ENCODE peak calls at places on chromosomes 3 and 15, in eight cellular contexts. One of them, this sample, is unnamed.

GRCh38 chr3:132232231-132232792 is 84.9 kb upstream of the ACP3 start:
- DNase-seq in stimulated activated naive B cell treated with anti-CD40 and anti-IgM and Interleukin-4, amounts not matched to agents 10 μg/mL and 1 μg/mL and 100 μg/mL, for 72 hours: no peak
- DNase-seq in RWPE2: no peak
- DNase-seq in NAMALWA: peak; percentile 16
- DNase-seq in CD8-positive, alpha-beta T cell: no peak
- DNase-seq in NCI-H1092: no peak
- DNase-seq in nephron progenitor cell: no peak
- DNase-seq in GM23248: peak; percentile 66
- DNase-seq in this sample: no peak

GRCh38 chr3:83477563-83477962 is 1481.2 kb upstream of the CADM2 start:
- DNase-seq in stimulated activated naive B cell treated with anti-CD40 and anti-IgM and Interleukin-4, amounts not matched to agents 10 μg/mL and 1 μg/mL and 100 μg/mL, for 72 hours: no peak
- DNase-seq in GM23248: no peak
- DNase-seq in CD8-positive, alpha-beta T cell: no peak
- DNase-seq in RWPE2: no peak
- DNase-seq in NAMALWA: no peak
- DNase-seq in nephron progenitor cell: no peak
- DNase-seq in NCI-H1092: no peak
- DNase-seq in this sample: no peak

GRCh38 chr3:33403756-33404155 is 36.4 kb downstream of the UBP1 start:
- DNase-seq in NCI-H1092: no peak
- DNase-seq in CD8-positive, alpha-beta T cell: no peak
- DNase-seq in nephron progenitor cell: no peak
- DNase-seq in NAMALWA: no peak
- DNase-seq in stimulated activated naive B cell treated with anti-CD40 and anti-IgM and Interleukin-4, amounts not matched to agents 10 μg/mL and 1 μg/mL and 100 μg/mL, for 72 hours: no peak
- DNase-seq in RWPE2: no peak
- DNase-seq in GM23248: no peak
- DNase-seq in this sample: no peak

GRCh38 chr15:89007989-89008388 is 80.3 kb upstream of the ABHD2 start:
- DNase-seq in nephron progenitor cell: no peak
- DNase-seq in NAMALWA: no peak
- DNase-seq in stimulated activated naive B cell treated with anti-CD40 and anti-IgM and Interleukin-4, amounts not matched to agents 10 μg/mL and 1 μg/mL and 100 μg/mL, for 72 hours: no peak
- DNase-seq in NCI-H1092: no peak
- DNase-seq in GM23248: no peak
- DNase-seq in CD8-positive, alpha-beta T cell: no peak
- DNase-seq in RWPE2: no peak
- DNase-seq in this sample: no peak

GRCh38 chr3:125203731-125204130 is 8.8 kb downstream of the SLC12A8 start:
- DNase-seq in GM23248: no peak
- DNase-seq in NAMALWA: no peak
- DNase-seq in RWPE2: no peak
- DNase-seq in CD8-positive, alpha-beta T cell: no peak
- DNase-seq in nephron progenitor cell: no peak
- DNase-seq in stimulated activated naive B cell treated with anti-CD40 and anti-IgM and Interleukin-4, amounts not matched to agents 10 μg/mL and 1 μg/mL and 100 μg/mL, for 72 hours: no peak
- DNase-seq in NCI-H1092: no peak
- DNase-seq in this sample: no peak

GRCh38 chr15:63232400-63232799 is 43.0 kb downstream of the RAB8B start:
- DNase-seq in RWPE2: no peak
- DNase-seq in nephron progenitor cell: no peak
- DNase-seq in NAMALWA: peak; percentile 13
- DNase-seq in NCI-H1092: no peak
- DNase-seq in GM23248: peak; percentile 34
- DNase-seq in CD8-positive, alpha-beta T cell: no peak
- DNase-seq in stimulated activated naive B cell treated with anti-CD40 and anti-IgM and Interleukin-4, amounts not matched to agents 10 μg/mL and 1 μg/mL and 100 μg/mL, for 72 hours: no peak
- DNase-seq in this sample: no peak

GRCh38 chr3:120450261-120450913 is 405 bp downstream of the FSTL1 start:
- DNase-seq in RWPE2: no peak
- DNase-seq in stimulated activated naive B cell treated with anti-CD40 and anti-IgM and Interleukin-4, amounts not matched to agents 10 μg/mL and 1 μg/mL and 100 μg/mL, for 72 hours: no peak
- DNase-seq in NCI-H1092: no peak
- DNase-seq in NAMALWA: no peak
- DNase-seq in GM23248: peak; percentile 64
- DNase-seq in nephron progenitor cell: peak; percentile 51
- DNase-seq in CD8-positive, alpha-beta T cell: no peak
- DNase-seq in this sample: no peak

GRCh38 chr3:98817546-98817945 is 54.4 kb downstream of the ST3GAL6 start:
- DNase-seq in CD8-positive, alpha-beta T cell: no peak
- DNase-seq in NAMALWA: peak; percentile 72
- DNase-seq in GM23248: peak; percentile 60
- DNase-seq in RWPE2: no peak
- DNase-seq in nephron progenitor cell: no peak
- DNase-seq in NCI-H1092: peak; percentile 9
- DNase-seq in stimulated activated naive B cell treated with anti-CD40 and anti-IgM and Interleukin-4, amounts not matched to agents 10 μg/mL and 1 μg/mL and 100 μg/mL, for 72 hours: no peak
- DNase-seq in this sample: peak; percentile 45

GRCh38 chr3:46667657-46668056 is 25.8 kb downstream of the ALS2CL start:
- DNase-seq in stimulated activated naive B cell treated with anti-CD40 and anti-IgM and Interleukin-4, amounts not matched to agents 10 μg/mL and 1 μg/mL and 100 μg/mL, for 72 hours: no peak
- DNase-seq in NAMALWA: no peak
- DNase-seq in NCI-H1092: no peak
- DNase-seq in GM23248: no peak
- DNase-seq in RWPE2: peak; percentile 33
- DNase-seq in nephron progenitor cell: no peak
- DNase-seq in CD8-positive, alpha-beta T cell: no peak
- DNase-seq in this sample: no peak

GRCh38 chr3:171417813-171418212 is 42.4 kb downstream of the TNIK start:
- DNase-seq in NCI-H1092: no peak
- DNase-seq in nephron progenitor cell: no peak
- DNase-seq in GM23248: peak; percentile 83
- DNase-seq in NAMALWA: no peak
- DNase-seq in stimulated activated naive B cell treated with anti-CD40 and anti-IgM and Interleukin-4, amounts not matched to agents 10 μg/mL and 1 μg/mL and 100 μg/mL, for 72 hours: no peak
- DNase-seq in CD8-positive, alpha-beta T cell: no peak
- DNase-seq in RWPE2: no peak
- DNase-seq in this sample: no peak

GRCh38 chr3:52299815-52300611 is 12.4 kb downstream of the GLYCTK start:
- DNase-seq in stimulated activated naive B cell treated with anti-CD40 and anti-IgM and Interleukin-4, amounts not matched to agents 10 μg/mL and 1 μg/mL and 100 μg/mL, for 72 hours: no peak
- DNase-seq in nephron progenitor cell: peak; percentile 52
- DNase-seq in CD8-positive, alpha-beta T cell: peak; percentile 22
- DNase-seq in NCI-H1092: peak; percentile 37
- DNase-seq in NAMALWA: no peak
- DNase-seq in RWPE2: no peak
- DNase-seq in GM23248: peak; percentile 43
- DNase-seq in this sample: no peak

GRCh38 chr15:44033894-44034293 is 161.2 kb downstream of the FRMD5 start:
- DNase-seq in CD8-positive, alpha-beta T cell: no peak
- DNase-seq in nephron progenitor cell: no peak
- DNase-seq in RWPE2: no peak
- DNase-seq in NAMALWA: no peak
- DNase-seq in NCI-H1092: no peak
- DNase-seq in GM23248: peak; percentile 78
- DNase-seq in stimulated activated naive B cell treated with anti-CD40 and anti-IgM and Interleukin-4, amounts not matched to agents 10 μg/mL and 1 μg/mL and 100 μg/mL, for 72 hours: no peak
- DNase-seq in this sample: no peak

GRCh38 chr3:157231071-157231470 is 71.1 kb upstream of the CCNL1 start:
- DNase-seq in NCI-H1092: no peak
- DNase-seq in CD8-positive, alpha-beta T cell: no peak
- DNase-seq in RWPE2: no peak
- DNase-seq in stimulated activated naive B cell treated with anti-CD40 and anti-IgM and Interleukin-4, amounts not matched to agents 10 μg/mL and 1 μg/mL and 100 μg/mL, for 72 hours: no peak
- DNase-seq in GM23248: peak; percentile 87
- DNase-seq in nephron progenitor cell: no peak
- DNase-seq in NAMALWA: no peak
- DNase-seq in this sample: no peak

GRCh38 chr3:97871788-97872187 is 50.0 kb downstream of the CRYBG3 start:
- DNase-seq in GM23248: peak; percentile 55
- DNase-seq in nephron progenitor cell: no peak
- DNase-seq in NCI-H1092: no peak
- DNase-seq in stimulated activated naive B cell treated with anti-CD40 and anti-IgM and Interleukin-4, amounts not matched to agents 10 μg/mL and 1 μg/mL and 100 μg/mL, for 72 hours: no peak
- DNase-seq in NAMALWA: no peak
- DNase-seq in CD8-positive, alpha-beta T cell: no peak
- DNase-seq in RWPE2: no peak
- DNase-seq in this sample: no peak

GRCh38 chr3:183064475-183064874 is 34.8 kb downstream of the MCCC1 start:
- DNase-seq in stimulated activated naive B cell treated with anti-CD40 and anti-IgM and Interleukin-4, amounts not matched to agents 10 μg/mL and 1 μg/mL and 100 μg/mL, for 72 hours: no peak
- DNase-seq in RWPE2: no peak
- DNase-seq in NAMALWA: no peak
- DNase-seq in NCI-H1092: no peak
- DNase-seq in CD8-positive, alpha-beta T cell: no peak
- DNase-seq in GM23248: no peak
- DNase-seq in nephron progenitor cell: no peak
- DNase-seq in this sample: no peak

GRCh38 chr3:171328419-171329082 is 131.7 kb downstream of the TNIK start:
- DNase-seq in RWPE2: no peak
- DNase-seq in GM23248: peak; percentile 34
- DNase-seq in NCI-H1092: no peak
- DNase-seq in stimulated activated naive B cell treated with anti-CD40 and anti-IgM and Interleukin-4, amounts not matched to agents 10 μg/mL and 1 μg/mL and 100 μg/mL, for 72 hours: no peak
- DNase-seq in CD8-positive, alpha-beta T cell: peak; percentile 67
- DNase-seq in NAMALWA: peak; percentile 47
- DNase-seq in nephron progenitor cell: no peak
- DNase-seq in this sample: no peak

GRCh38 chr15:83734487-83734886 is 80.6 kb downstream of the ADAMTSL3 start:
- DNase-seq in RWPE2: peak; percentile 92
- DNase-seq in GM23248: peak; percentile 3
- DNase-seq in CD8-positive, alpha-beta T cell: no peak
- DNase-seq in stimulated activated naive B cell treated with anti-CD40 and anti-IgM and Interleukin-4, amounts not matched to agents 10 μg/mL and 1 μg/mL and 100 μg/mL, for 72 hours: no peak
- DNase-seq in nephron progenitor cell: no peak
- DNase-seq in NAMALWA: peak; percentile 4
- DNase-seq in NCI-H1092: no peak
- DNase-seq in this sample: no peak

This sample was measured in NCI-H2107.